ENCODE peak calls at places on chromosome 21, in four cellular contexts. One of them, this sample, is unnamed.

GRCh38 chr21:39713905-39714304 is 31.1 kb upstream of the IGSF5 start:
- DNase-seq in myocyte: no peak
- DNase-seq in A549: no peak
- DNase-seq in EH: no peak
- DNase-seq in this sample: no peak

GRCh38 chr21:42568834-42569731 is 55.4 kb downstream of the SLC37A1 start:
- DNase-seq in myocyte: no peak
- DNase-seq in A549: no peak
- DNase-seq in EH: no peak
- DNase-seq in this sample: no peak

GRCh38 chr21:28229811-28230210 is 762.9 kb downstream of the LTN1 start:
- DNase-seq in myocyte: no peak
- DNase-seq in A549: no peak
- DNase-seq in EH: peak; percentile 82
- DNase-seq in this sample: no peak

GRCh38 chr21:42674351-42674940 is 21.0 kb downstream of the PDE9A start:
- DNase-seq in myocyte: no peak
- DNase-seq in A549: no peak
- DNase-seq in EH: no peak
- DNase-seq in this sample: no peak

GRCh38 chr21:35191754-35192153 is 142.7 kb upstream of the RUNX1 start:
- DNase-seq in myocyte: no peak
- DNase-seq in A549: no peak
- DNase-seq in EH: no peak
- DNase-seq in this sample: no peak

GRCh38 chr21:37770496-37770895 is 145.8 kb downstream of the KCNJ6 start:
- DNase-seq in myocyte: no peak
- DNase-seq in A549: no peak
- DNase-seq in EH: no peak
- DNase-seq in this sample: no peak

GRCh38 chr21:46253610-46254124 is 25.1 kb upstream of the LSS start:
- DNase-seq in myocyte: no peak
- DNase-seq in A549: no peak
- DNase-seq in EH: peak; percentile 11
- DNase-seq in this sample: no peak

GRCh38 chr21:36825683-36826082 is 126.8 kb downstream of the SIM2 start:
- DNase-seq in myocyte: no peak
- DNase-seq in A549: no peak
- DNase-seq in EH: no peak
- DNase-seq in this sample: no peak

GRCh38 chr21:22791986-22792560 is 1793.9 kb downstream of the NCAM2 start:
- DNase-seq in myocyte: peak; percentile 50
- DNase-seq in A549: peak; percentile 0
- DNase-seq in EH: peak; percentile 32
- DNase-seq in this sample: no peak

GRCh38 chr21:15495965-15496364 is 233.8 kb upstream of the USP25 start:
- DNase-seq in myocyte: no peak
- DNase-seq in A549: no peak
- DNase-seq in EH: peak; percentile 17
- DNase-seq in this sample: no peak

GRCh38 chr21:38669186-38669585 is 136.5 kb upstream of the ETS2 start:
- DNase-seq in myocyte: peak; percentile 6
- DNase-seq in A549: peak; percentile 10
- DNase-seq in EH: peak; percentile 49
- DNase-seq in this sample: no peak

GRCh38 chr21:43956667-43957030 is 55.5 kb upstream of the TRAPPC10 start:
- DNase-seq in myocyte: no peak
- DNase-seq in A549: no peak
- DNase-seq in EH: peak; percentile 58
- DNase-seq in this sample: no peak